ENCODE peak calls at places on chromosomes 5 and 9, in eight cellular contexts. U, K, W, D, O, F, C and I are unnamed samples.

GRCh38 chr9:92196909-92197308 is 81.7 kb upstream of the SPTLC1 start:
- DNase-seq in W (no peak), C (no peak), O (no peak), K (no peak), D (no peak), F (peak), U (no peak), I (no peak)

GRCh38 chr5:168174376-168174775 is 117.1 kb upstream of the WWC1 start:
- DNase-seq in W (no peak), C (no peak), O (no peak), K (no peak), D (no peak), U (no peak), F (peak), I (no peak)

GRCh38 chr9:119322137-119322695 is 47.0 kb downstream of the BRINP1 start:
- DNase-seq in C (no peak), K (no peak), D (peak), W (peak), O (peak), F (peak), U (no peak), I (peak)

GRCh38 chr5:177455036-177455660 is 8.5 kb downstream of the PRR7 start:
- DNase-seq in D (peak), U (peak), O (peak), C (peak), F (peak), W (peak), K (peak), I (peak)

GRCh38 chr5:158594595-158595242 is 505.0 kb downstream of the EBF1 start:
- DNase-seq in U (no peak), W (no peak), F (no peak), O (no peak), D (no peak), K (no peak), C (no peak), I (no peak)

GRCh38 chr9:3963266-3964019 is 336.4 kb downstream of the GLIS3 start:
- DNase-seq in D (no peak), K (no peak), W (no peak), F (peak), U (no peak), O (peak), C (no peak), I (no peak)

GRCh38 chr5:84257061-84257460 is 127.6 kb downstream of the EDIL3 start:
- DNase-seq in W (no peak), K (no peak), D (no peak), F (no peak), C (no peak), U (no peak), O (no peak), I (no peak)

GRCh38 chr9:87381050-87381711 is 116.5 kb upstream of the DAPK1 start:
- DNase-seq in U (no peak), K (no peak), O (no peak), C (no peak), F (peak), W (no peak), D (no peak), I (no peak)

GRCh38 chr5:154502180-154502579 is 24.2 kb upstream of the HAND1 start:
- DNase-seq in C (no peak), U (no peak), K (no peak), F (no peak), W (no peak), D (no peak), O (no peak), I (no peak)

GRCh38 chr5:148619484-148619883 is 34.8 kb downstream of the HTR4 start:
- DNase-seq in C (no peak), F (no peak), D (no peak), K (no peak), O (no peak), U (no peak), W (no peak), I (no peak)

GRCh38 chr9:20200900-20201495 is 412.2 kb upstream of the SLC24A2 start:
- DNase-seq in F (no peak), O (no peak), W (no peak), D (no peak), C (no peak), K (no peak), U (no peak), I (no peak)

GRCh38 chr9:136486131-136486530 is 3.3 kb upstream of the SEC16A start:
- DNase-seq in F (no peak), U (no peak), W (no peak), O (no peak), C (no peak), D (no peak), K (no peak), I (no peak)

GRCh38 chr5:170226661-170227060 is 6.1 kb upstream of the C5orf58 start:
- DNase-seq in O (no peak), W (no peak), C (no peak), U (no peak), K (no peak), F (no peak), D (no peak), I (no peak)

GRCh38 chr9:124052401-124052800 is 40.8 kb downstream of the LHX2 start:
- DNase-seq in C (no peak), W (no peak), F (no peak), K (no peak), O (no peak), U (no peak), D (no peak), I (no peak)

GRCh38 chr5:95842955-95843544 is 20.5 kb upstream of the GLRX start:
- DNase-seq in C (peak), D (peak), U (no peak), O (no peak), F (peak), K (peak), W (peak), I (no peak)

GRCh38 chr5:72693001-72693442 is 123.4 kb upstream of the TNPO1 start:
- DNase-seq in F (peak), U (no peak), C (no peak), W (no peak), K (no peak), D (no peak), O (no peak), I (no peak)

GRCh38 chr9:38277601-38278200 is 114.8 kb upstream of the ALDH1B1 start:
- DNase-seq in D (no peak), K (peak), O (no peak), U (no peak), W (no peak), F (no peak), C (no peak), I (no peak)

GRCh38 chr5:32343058-32343672 is 30.4 kb upstream of the MTMR12 start:
- DNase-seq in U (no peak), C (no peak), F (no peak), W (no peak), K (no peak), D (no peak), O (no peak), I (no peak)

GRCh38 chr5:161094411-161094810 is 242.4 kb upstream of the ATP10B start:
- DNase-seq in C (no peak), O (no peak), U (no peak), W (no peak), D (no peak), F (peak), K (no peak), I (no peak)

GRCh38 chr5:124527220-124527991 is 219.0 kb downstream of the ZNF608 start:
- DNase-seq in K (peak), W (no peak), C (no peak), F (peak), O (no peak), D (no peak), U (no peak), I (no peak)

GRCh38 chr5:157516016-157516415 is 56.0 kb downstream of the NIPAL4 start:
- DNase-seq in F (peak), U (no peak), O (no peak), W (no peak), D (no peak), C (no peak), K (no peak), I (peak)

GRCh38 chr5:4640793-4641192 is 499.3 kb upstream of the ADAMTS16 start:
- DNase-seq in W (peak), O (no peak), C (no peak), K (no peak), D (no peak), U (peak), F (no peak), I (no peak)
- TF ChIP-seq CTCF in W (no peak), O (no peak), C (no peak), K (no peak), D (no peak), U (no peak), F (no peak), I (no peak)

DNA sequence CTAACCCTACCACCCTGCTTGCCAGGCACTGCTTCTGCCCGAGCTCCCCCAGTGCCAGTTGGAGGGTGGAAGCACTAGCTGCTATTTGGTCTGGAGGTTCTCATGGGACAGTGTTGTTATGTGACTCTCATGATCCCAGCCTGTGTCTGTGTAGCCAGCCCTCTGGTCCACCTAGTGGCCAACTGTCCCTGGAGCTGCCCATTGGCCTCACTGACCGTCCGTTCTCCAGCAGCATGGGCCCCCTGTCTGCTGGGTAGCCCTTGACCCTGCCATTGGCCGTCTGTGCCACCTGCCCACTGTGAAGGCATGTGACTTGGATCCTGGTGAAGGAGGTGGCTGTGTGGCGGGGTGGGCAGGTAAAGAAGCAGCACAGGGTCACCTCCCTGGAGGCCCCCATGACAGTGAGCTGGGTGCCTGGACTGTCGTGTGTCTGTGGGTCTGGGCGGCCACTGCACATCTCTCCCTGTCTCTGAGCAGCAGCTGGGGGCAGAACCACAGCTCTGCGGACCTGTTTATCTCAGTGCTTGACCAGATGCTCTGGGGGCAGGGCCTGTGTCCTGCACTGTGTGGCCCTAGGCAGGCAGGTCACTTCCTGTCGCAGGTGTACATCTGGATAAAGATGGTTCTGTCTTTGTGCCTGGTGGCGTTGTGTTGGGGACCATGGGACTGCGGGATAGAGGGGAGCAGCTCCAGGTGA is 11.4 kb downstream of the PHF2 start:
- DNase-seq in F (no peak), U (no peak), D (no peak), C (no peak), W (no peak), O (no peak), K (no peak), I (no peak)
- TF ChIP-seq CTCF in F (peak), U (no peak), D (peak), C (no peak), W (peak), O (no peak), K (no peak), I (peak)

GRCh38 chr5:143217065-143217803 is 186.3 kb downstream of the NR3C1 start:
- DNase-seq in O (no peak), W (no peak), K (no peak), U (no peak), D (no peak), C (no peak), F (no peak), I (no peak)
- TF ChIP-seq CTCF in O (no peak), W (peak), K (no peak), U (no peak), D (no peak), C (no peak), F (no peak), I (no peak)

GRCh38 chr9:133876144-133876543 is 116.0 kb downstream of the VAV2 start:
- DNase-seq in C (no peak), U (peak), F (peak), O (no peak), W (no peak), D (no peak), K (no peak), I (peak)
- TF ChIP-seq CTCF in C (no peak), U (peak), F (peak), O (no peak), W (peak), D (no peak), K (no peak), I (peak)

GRCh38 chr5:31317642-31318041 is 124.2 kb downstream of the CDH6 start:
- DNase-seq in D (no peak), U (peak), C (no peak), K (no peak), O (no peak), F (no peak), W (no peak), I (no peak)
- TF ChIP-seq CTCF in D (no peak), U (peak), C (no peak), K (no peak), O (no peak), F (no peak), W (no peak), I (no peak)

GRCh38 chr5:10701567-10702039 is 59.4 kb downstream of the DAP start:
- DNase-seq in W (peak), K (no peak), D (no peak), U (peak), F (peak), C (no peak), O (peak), I (peak)
- TF ChIP-seq CTCF in W (peak), K (peak), D (peak), U (peak), F (peak), C (peak), O (no peak), I (peak)

DNA sequence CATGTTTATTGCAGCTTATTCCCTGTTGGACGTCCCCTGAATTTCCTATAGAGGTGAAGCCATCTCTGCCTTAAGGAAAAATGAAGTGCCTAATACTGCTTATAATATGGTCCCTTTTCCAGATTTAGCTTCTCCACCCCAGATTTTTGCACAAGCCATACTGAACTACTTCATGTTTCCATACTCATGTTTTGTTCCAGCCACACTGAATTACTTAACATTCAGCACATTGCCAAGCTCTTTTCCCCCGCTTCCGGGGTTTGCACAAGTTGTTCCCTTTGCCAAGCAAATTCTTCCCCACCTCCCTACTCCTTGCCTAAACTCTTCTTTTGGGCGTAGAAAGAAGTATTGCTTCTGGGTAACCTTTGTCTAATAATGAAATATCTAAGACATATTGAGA is 1.7 kb upstream of the CNTRL start:
- DNase-seq in C (no peak), F (peak), K (peak), U (no peak), O (peak), D (peak), W (no peak), I (no peak)
- TF ChIP-seq CTCF in C (no peak), F (no peak), K (no peak), U (no peak), O (no peak), D (no peak), W (no peak), I (no peak)